ENCODE peak calls at places on chromosomes 12 and 14, in nine cellular contexts. One of them, this sample, is unnamed.

GRCh38 chr12:48110691-48111315 is 4.9 kb upstream of the SENP1 start:
- DNase-seq in iris pigment epithelial cell: no peak
- DNase-seq in CD4-positive, CD25-positive, alpha-beta regulatory T cell: no peak
- DNase-seq in non-pigmented ciliary epithelial cell: no peak
- DNase-seq in activated T-helper 9 cell treated with anti-CD3 and anti-CD28 coated beads, Interleukin-2, amount 50 U/mL, for 16 hours: no peak
- DNase-seq in NCI-H226: no peak
- DNase-seq in cardiac fibroblast: no peak
- DNase-seq in NCI-H345: no peak
- DNase-seq in activated T-cell treated with anti-CD3 and anti-CD28 coated beads, Interleukin-2, amount 50 U/mL, for 4 hours: no peak
- DNase-seq in this sample: no peak

GRCh38 chr14:101075801-101076413 is 172.4 kb upstream of the RTL1 start:
- DNase-seq in non-pigmented ciliary epithelial cell: no peak
- DNase-seq in NCI-H226: no peak
- DNase-seq in cardiac fibroblast: no peak
- DNase-seq in NCI-H345: no peak
- DNase-seq in iris pigment epithelial cell: no peak
- DNase-seq in activated T-helper 9 cell treated with anti-CD3 and anti-CD28 coated beads, Interleukin-2, amount 50 U/mL, for 16 hours: no peak
- DNase-seq in activated T-cell treated with anti-CD3 and anti-CD28 coated beads, Interleukin-2, amount 50 U/mL, for 4 hours: no peak
- DNase-seq in CD4-positive, CD25-positive, alpha-beta regulatory T cell: no peak
- DNase-seq in this sample: no peak

GRCh38 chr14:93693914-93694313 is 94.4 kb downstream of the PRIMA1 start:
- DNase-seq in cardiac fibroblast: no peak
- DNase-seq in activated T-cell treated with anti-CD3 and anti-CD28 coated beads, Interleukin-2, amount 50 U/mL, for 4 hours: no peak
- DNase-seq in non-pigmented ciliary epithelial cell: no peak
- DNase-seq in activated T-helper 9 cell treated with anti-CD3 and anti-CD28 coated beads, Interleukin-2, amount 50 U/mL, for 16 hours: no peak
- DNase-seq in CD4-positive, CD25-positive, alpha-beta regulatory T cell: no peak
- DNase-seq in iris pigment epithelial cell: no peak
- DNase-seq in NCI-H345: no peak
- DNase-seq in NCI-H226: no peak
- DNase-seq in this sample: no peak

GRCh38 chr12:54030889-54031860 is 1.7 kb upstream of the HOXC5 start:
- DNase-seq in iris pigment epithelial cell: peak; percentile 68
- DNase-seq in NCI-H226: no peak
- DNase-seq in activated T-helper 9 cell treated with anti-CD3 and anti-CD28 coated beads, Interleukin-2, amount 50 U/mL, for 16 hours: no peak
- DNase-seq in NCI-H345: no peak
- DNase-seq in activated T-cell treated with anti-CD3 and anti-CD28 coated beads, Interleukin-2, amount 50 U/mL, for 4 hours: no peak
- DNase-seq in cardiac fibroblast: peak; percentile 17
- DNase-seq in CD4-positive, CD25-positive, alpha-beta regulatory T cell: no peak
- DNase-seq in non-pigmented ciliary epithelial cell: peak; percentile 3
- DNase-seq in this sample: peak; percentile 72

GRCh38 chr12:104650541-104650940 is 193.8 kb downstream of the CHST11 start:
- DNase-seq in NCI-H345: no peak
- DNase-seq in activated T-cell treated with anti-CD3 and anti-CD28 coated beads, Interleukin-2, amount 50 U/mL, for 4 hours: no peak
- DNase-seq in activated T-helper 9 cell treated with anti-CD3 and anti-CD28 coated beads, Interleukin-2, amount 50 U/mL, for 16 hours: no peak
- DNase-seq in non-pigmented ciliary epithelial cell: no peak
- DNase-seq in CD4-positive, CD25-positive, alpha-beta regulatory T cell: no peak
- DNase-seq in NCI-H226: no peak
- DNase-seq in iris pigment epithelial cell: no peak
- DNase-seq in cardiac fibroblast: no peak
- DNase-seq in this sample: no peak

GRCh38 chr14:41699506-41699905 is 92.8 kb downstream of the LRFN5 start:
- DNase-seq in NCI-H226: no peak
- DNase-seq in CD4-positive, CD25-positive, alpha-beta regulatory T cell: no peak
- DNase-seq in iris pigment epithelial cell: no peak
- DNase-seq in NCI-H345: no peak
- DNase-seq in activated T-cell treated with anti-CD3 and anti-CD28 coated beads, Interleukin-2, amount 50 U/mL, for 4 hours: no peak
- DNase-seq in activated T-helper 9 cell treated with anti-CD3 and anti-CD28 coated beads, Interleukin-2, amount 50 U/mL, for 16 hours: no peak
- DNase-seq in non-pigmented ciliary epithelial cell: no peak
- DNase-seq in cardiac fibroblast: no peak
- DNase-seq in this sample: no peak

GRCh38 chr14:71552809-71553208 is 379.4 kb upstream of the RGS6 start:
- DNase-seq in iris pigment epithelial cell: no peak
- DNase-seq in cardiac fibroblast: no peak
- DNase-seq in activated T-cell treated with anti-CD3 and anti-CD28 coated beads, Interleukin-2, amount 50 U/mL, for 4 hours: no peak
- DNase-seq in NCI-H226: no peak
- DNase-seq in NCI-H345: no peak
- DNase-seq in activated T-helper 9 cell treated with anti-CD3 and anti-CD28 coated beads, Interleukin-2, amount 50 U/mL, for 16 hours: no peak
- DNase-seq in CD4-positive, CD25-positive, alpha-beta regulatory T cell: no peak
- DNase-seq in non-pigmented ciliary epithelial cell: no peak
- DNase-seq in this sample: no peak

GRCh38 chr12:52086944-52087835 is 7.7 kb downstream of the SMIM41 start:
- DNase-seq in cardiac fibroblast: no peak
- DNase-seq in iris pigment epithelial cell: no peak
- DNase-seq in NCI-H345: no peak
- DNase-seq in activated T-cell treated with anti-CD3 and anti-CD28 coated beads, Interleukin-2, amount 50 U/mL, for 4 hours: no peak
- DNase-seq in non-pigmented ciliary epithelial cell: no peak
- DNase-seq in activated T-helper 9 cell treated with anti-CD3 and anti-CD28 coated beads, Interleukin-2, amount 50 U/mL, for 16 hours: no peak
- DNase-seq in NCI-H226: no peak
- DNase-seq in CD4-positive, CD25-positive, alpha-beta regulatory T cell: no peak
- DNase-seq in this sample: peak; percentile 2

GRCh38 chr14:54784060-54784459 is 118.6 kb downstream of the GCH1 start:
- DNase-seq in CD4-positive, CD25-positive, alpha-beta regulatory T cell: no peak
- DNase-seq in NCI-H345: no peak
- DNase-seq in activated T-helper 9 cell treated with anti-CD3 and anti-CD28 coated beads, Interleukin-2, amount 50 U/mL, for 16 hours: no peak
- DNase-seq in cardiac fibroblast: no peak
- DNase-seq in non-pigmented ciliary epithelial cell: no peak
- DNase-seq in iris pigment epithelial cell: no peak
- DNase-seq in NCI-H226: no peak
- DNase-seq in activated T-cell treated with anti-CD3 and anti-CD28 coated beads, Interleukin-2, amount 50 U/mL, for 4 hours: no peak
- DNase-seq in this sample: no peak

GRCh38 chr14:75452324-75452723 is 24.5 kb downstream of the JDP2 start:
- DNase-seq in non-pigmented ciliary epithelial cell: no peak
- DNase-seq in CD4-positive, CD25-positive, alpha-beta regulatory T cell: no peak
- DNase-seq in activated T-cell treated with anti-CD3 and anti-CD28 coated beads, Interleukin-2, amount 50 U/mL, for 4 hours: no peak
- DNase-seq in NCI-H345: no peak
- DNase-seq in NCI-H226: no peak
- DNase-seq in cardiac fibroblast: peak; percentile 11
- DNase-seq in activated T-helper 9 cell treated with anti-CD3 and anti-CD28 coated beads, Interleukin-2, amount 50 U/mL, for 16 hours: no peak
- DNase-seq in iris pigment epithelial cell: peak; percentile 38
- DNase-seq in this sample: no peak

This sample was measured in GM03348.